ENCODE peak calls at places on chromosomes 1 and 21, in six cellular contexts. P, O, G, C, T and L are unnamed samples.

GRCh38 chr1:38396606-38397005 is 350.0 kb upstream of the POU3F1 start:
- DNase-seq in O (no peak), T (no peak), P (no peak), C (no peak), G (no peak), L (no peak)

GRCh38 chr1:188489336-188490112 is 1660.8 kb downstream of the PLA2G4A start:
- DNase-seq in C (no peak), G (no peak), O (no peak), T (peak), P (peak), L (no peak)

GRCh38 chr1:22810378-22810777 is 99.7 kb downstream of the EPHB2 start:
- DNase-seq in G (no peak), C (peak), P (no peak), T (no peak), O (no peak), L (no peak)

GRCh38 chr1:225736651-225737097 is 41.0 kb upstream of the SRP9 start:
- DNase-seq in G (no peak), O (no peak), C (no peak), P (peak), T (no peak), L (peak)

GRCh38 chr1:150051089-150051373 is 16.5 kb upstream of the VPS45 start:
- DNase-seq in T (no peak), P (no peak), C (no peak), O (no peak), G (no peak), L (no peak)

GRCh38 chr1:56570924-56571372 is 8.4 kb downstream of the PLPP3 start:
- DNase-seq in P (peak), C (no peak), T (no peak), G (no peak), O (no peak), L (peak)

GRCh38 chr1:68542586-68542985 is 45.7 kb upstream of the DEPDC1 start:
- DNase-seq in P (peak), G (no peak), T (no peak), O (no peak), C (no peak), L (peak)

GRCh38 chr1:19759740-19760089 is 40.0 kb downstream of the TMCO4 start:
- DNase-seq in G (no peak), C (no peak), P (no peak), T (no peak), O (no peak), L (no peak)

GRCh38 chr1:94124538-94124937 is 3.6 kb upstream of the ABCA4 start:
- DNase-seq in G (no peak), C (no peak), P (no peak), O (no peak), T (no peak), L (no peak)

GRCh38 chr1:180863158-180863775 is 49.4 kb upstream of the KIAA1614 start:
- DNase-seq in C (no peak), O (no peak), T (peak), G (peak), P (peak), L (peak)

GRCh38 chr1:21514245-21514644 is 5.0 kb downstream of the ALPL start:
- DNase-seq in T (no peak), G (no peak), O (no peak), C (peak), P (no peak), L (no peak)

GRCh38 chr1:203667616-203668015 is 41.0 kb downstream of the ATP2B4 start:
- DNase-seq in T (no peak), P (no peak), G (no peak), C (no peak), O (no peak), L (no peak)

GRCh38 chr1:61080408-61081134 is 1.8 kb upstream of the NFIA start:
- DNase-seq in P (no peak), O (no peak), T (no peak), G (no peak), C (no peak), L (no peak)

GRCh38 chr21:37642493-37642892 is 273.8 kb downstream of the KCNJ6 start:
- DNase-seq in O (no peak), T (peak), P (peak), C (peak), G (no peak), L (peak)
- TF ChIP-seq CTCF in O (no peak), T (peak), P (peak), C (peak), G (no peak), L (peak)

GRCh38 chr1:27071049-27071416 is 58.4 kb upstream of the TENT5B start:
- DNase-seq in P (peak), G (no peak), T (peak), O (peak), C (no peak), L (peak)
- TF ChIP-seq CTCF in P (no peak), G (no peak), T (no peak), O (no peak), C (no peak), L (no peak)

GRCh38 chr1:111346089-111346885 is 55.6 kb downstream of the CHIA start:
- DNase-seq in G (peak), P (peak), T (peak), O (peak), C (peak), L (peak)
- TF ChIP-seq CTCF in G (peak), P (peak), T (peak), O (no peak), C (peak), L (peak)

GRCh38 chr21:17514124-17514481 is 1.3 kb downstream of the CXADR start:
- DNase-seq in T (peak), C (no peak), G (no peak), P (peak), O (no peak), L (peak)

GRCh38 chr21:17512245-17513213 is at the start of gene CXADR:
- DNase-seq in G (no peak), O (peak), P (peak), T (peak), C (peak), L (peak)

GRCh38 chr21:17519208-17519738 is 6.4 kb downstream of the CXADR start:
- DNase-seq in C (no peak), P (no peak), T (no peak), G (no peak), O (no peak), L (no peak)

GRCh38 chr21:17513214-17514123 is 626 bp downstream of the CXADR start:
- DNase-seq in O (peak), C (peak), P (peak), G (no peak), T (peak), L (peak)
- TF ChIP-seq CTCF in O (no peak), C (no peak), P (peak), G (no peak), T (peak), L (no peak)

GRCh38 chr1:219176168-219176567 is 2.5 kb downstream of the LYPLAL1 start:
- DNase-seq in O (no peak), P (no peak), G (no peak), T (no peak), C (no peak), L (no peak)

GRCh38 chr1:219173434-219173757 is 282 bp upstream of the LYPLAL1 start:
- DNase-seq in C (no peak), T (no peak), O (no peak), G (no peak), P (no peak), L (no peak)

GRCh38 chr1:219172821-219173220 is 857 bp upstream of the LYPLAL1 start:
- DNase-seq in G (no peak), P (no peak), C (no peak), T (no peak), O (no peak), L (no peak)

GRCh38 chr1:219174672-219175564 is 1.2 kb downstream of the LYPLAL1 start:
- DNase-seq in O (peak), G (peak), P (peak), C (peak), T (peak), L (peak)

DNA sequence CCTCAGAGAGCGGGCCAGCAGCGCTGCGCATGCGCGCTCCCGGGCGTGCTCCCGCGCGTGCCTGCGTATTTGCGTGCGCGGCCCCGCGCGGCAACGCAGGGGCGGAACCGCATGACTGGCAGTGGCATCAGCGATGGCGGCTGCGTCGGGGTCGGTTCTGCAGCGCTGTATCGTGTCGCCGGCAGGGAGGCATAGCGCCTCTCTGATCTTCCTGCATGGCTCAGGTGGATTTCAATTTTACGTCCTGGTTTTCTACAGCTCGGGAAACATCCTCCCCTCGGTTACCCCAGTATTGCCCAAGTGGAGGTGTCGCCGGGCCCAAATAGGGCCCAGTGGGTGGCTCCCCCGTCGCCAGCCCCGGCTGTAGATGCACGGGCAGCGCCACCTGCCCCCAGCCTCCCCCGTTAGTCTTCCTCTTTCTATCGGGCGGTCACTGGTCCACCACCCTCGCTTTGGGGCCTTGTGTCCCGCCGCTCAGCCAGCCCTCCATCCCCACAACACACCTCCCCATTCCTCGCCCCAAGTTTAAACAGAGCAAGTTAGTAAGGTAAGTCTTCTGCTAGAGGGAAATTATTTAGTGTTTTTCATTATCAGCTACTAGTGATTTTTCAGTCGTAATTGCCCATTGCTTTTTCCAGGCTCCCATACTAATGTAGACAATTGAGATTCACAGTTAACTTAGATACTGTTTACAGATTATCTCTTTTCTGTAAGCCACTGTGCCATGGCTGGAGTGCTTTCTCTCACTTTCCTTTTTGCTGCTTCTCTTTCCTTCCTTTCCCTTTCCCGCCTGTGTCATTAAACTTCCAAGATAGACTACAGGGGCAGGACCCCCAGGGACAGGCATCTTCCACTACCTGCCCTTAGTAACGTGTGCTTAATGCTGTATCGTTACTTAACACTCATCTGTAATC is at the start of gene LYPLAL1:
- DNase-seq in O (peak), T (peak), P (peak), G (peak), C (peak), L (peak)
- TF ChIP-seq CTCF in O (no peak), T (peak), P (no peak), G (no peak), C (no peak), L (no peak)

GRCh38 chr1:3471356-3472087 is 17.1 kb downstream of the ARHGEF16 start:
- DNase-seq in C (no peak), G (no peak), P (peak), T (peak), O (no peak), L (peak)
- TF ChIP-seq CTCF in C (no peak), G (peak), P (peak), T (peak), O (no peak), L (peak)

DNA sequence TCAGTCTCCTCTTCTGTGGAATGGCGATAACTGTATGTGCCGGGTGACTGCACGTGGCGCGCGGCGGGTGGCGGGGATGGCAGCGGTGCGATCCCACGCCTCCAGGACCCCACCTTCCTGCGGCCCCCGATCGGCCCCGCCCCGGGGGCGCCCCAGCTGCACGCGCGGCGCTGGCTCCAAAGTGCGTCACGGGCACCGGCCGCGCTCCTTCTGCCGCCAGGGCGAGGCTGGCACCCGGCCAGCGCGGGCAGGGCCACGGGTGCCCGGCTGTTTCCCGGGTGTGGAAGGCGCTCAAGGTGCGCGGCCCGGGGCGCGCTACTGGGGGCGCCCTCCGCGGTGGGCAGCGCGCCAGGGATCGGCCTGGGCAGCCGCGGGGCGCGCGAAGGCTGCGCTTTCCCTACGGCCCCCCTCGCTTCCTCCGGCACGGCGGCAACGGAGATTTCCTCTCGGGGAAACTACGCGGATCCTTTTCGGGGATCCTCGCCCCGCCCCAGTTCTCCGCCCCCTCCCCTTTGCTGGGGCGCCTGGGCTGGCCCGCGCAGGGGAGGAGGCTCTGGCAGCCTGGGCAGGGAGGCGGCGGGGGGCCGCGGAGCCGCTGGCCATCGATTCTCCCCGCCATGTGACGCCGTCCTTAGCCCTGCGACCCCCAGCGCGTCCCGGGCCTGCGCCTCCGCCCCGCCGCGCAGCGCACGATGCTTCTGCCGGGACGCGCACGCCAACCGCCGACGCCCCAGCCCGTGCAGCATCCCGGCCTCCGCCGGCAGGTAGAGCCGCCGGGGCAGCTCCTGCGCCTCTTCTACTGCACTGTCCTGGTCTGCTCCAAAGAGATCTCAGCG is at the start of gene EVA1C:
- DNase-seq in P (peak), O (peak), C (no peak), T (peak), G (no peak), L (peak)
- TF ChIP-seq CTCF in P (no peak), O (peak), C (no peak), T (peak), G (no peak), L (no peak)